ENCODE peak calls at places on chromosomes 2 and 18, in four cellular contexts. B, A, L and Q are unnamed samples.

GRCh38 chr18:32582455-32582854 is 111.8 kb upstream of the GAREM1 start:
- DNase-seq in A (no peak), B (no peak), L (no peak), Q (no peak)

GRCh38 chr2:102891261-102891660 is 129.4 kb downstream of the TMEM182 start:
- DNase-seq in B (no peak), L (no peak), A (no peak), Q (no peak)

GRCh38 chr2:15732341-15733077 is 140.8 kb downstream of the DDX1 start:
- DNase-seq in A (no peak), L (no peak), B (no peak), Q (no peak)

GRCh38 chr2:160220545-160221009 is 20.5 kb upstream of the ITGB6 start:
- DNase-seq in A (no peak), B (peak), L (no peak), Q (no peak)

GRCh38 chr2:50614056-50614455 is 417.9 kb downstream of the NRXN1 start:
- DNase-seq in A (no peak), L (no peak), B (no peak), Q (no peak)

GRCh38 chr2:230258483-230258882 is 32.9 kb downstream of the SP140 start:
- DNase-seq in L (no peak), A (no peak), B (no peak), Q (no peak)

GRCh38 chr18:41593276-41593675 is 361.8 kb upstream of the PIK3C3 start:
- DNase-seq in B (no peak), A (no peak), L (no peak), Q (no peak)

GRCh38 chr2:212722046-212722445 is 183.4 kb upstream of the ERBB4 start:
- DNase-seq in A (no peak), L (no peak), B (no peak), Q (no peak)

GRCh38 chr18:3283908-3284307 is 22.0 kb downstream of the MYL12B start:
- DNase-seq in A (peak), L (no peak), B (no peak), Q (peak)

GRCh38 chr2:26245810-26246209 is 1.1 kb downstream of the HADHB start:
- DNase-seq in B (no peak), L (no peak), A (no peak), Q (no peak)

GRCh38 chr2:203740741-203741363 is 34.4 kb downstream of the CD28 start:
- DNase-seq in A (no peak), L (no peak), B (no peak), Q (no peak)

GRCh38 chr18:73669299-73669698 is 478.3 kb downstream of the FBXO15 start:
- DNase-seq in L (no peak), A (no peak), B (no peak), Q (no peak)

GRCh38 chr2:203811491-203812221 is 55.9 kb upstream of the CTLA4 start:
- DNase-seq in A (no peak), B (peak), L (no peak), Q (no peak)

DNA sequence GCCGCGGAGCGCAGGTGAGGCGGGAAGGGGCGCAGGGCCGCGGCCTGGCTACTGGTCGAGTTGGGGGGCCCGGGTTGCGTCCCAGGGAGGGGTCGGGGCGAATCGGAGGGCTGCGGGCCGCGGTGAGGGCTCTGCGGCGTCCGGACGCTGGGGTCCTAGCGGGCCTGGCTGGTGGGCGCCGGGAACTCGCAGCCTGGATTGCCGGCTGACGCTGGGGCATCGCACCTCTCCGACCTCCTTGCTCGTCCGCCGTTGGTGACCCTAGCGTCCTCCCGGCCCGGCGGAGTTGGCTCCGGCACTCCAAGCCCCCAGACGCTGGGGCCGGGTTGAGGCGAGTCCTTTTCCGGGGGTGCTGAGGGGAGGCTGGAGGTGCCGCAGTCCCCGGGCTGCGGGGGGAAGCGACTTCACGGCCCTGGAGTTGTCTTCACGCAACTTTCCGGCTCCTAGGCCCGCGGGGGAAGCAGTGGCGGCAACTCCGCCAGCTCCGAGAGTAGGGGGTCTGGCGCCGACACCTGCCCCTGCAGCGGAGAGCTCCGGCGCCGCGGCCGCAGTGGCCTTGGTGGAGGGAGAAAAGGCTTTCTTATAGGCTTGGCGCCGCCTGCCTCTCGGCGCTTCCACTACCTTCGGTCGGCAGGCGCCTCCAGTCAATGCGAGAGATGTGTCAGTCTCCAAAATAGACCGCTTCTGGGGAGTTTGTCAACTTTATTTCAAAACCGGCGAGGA is 70.3 kb downstream of the HAUS1 start:
- DNase-seq in B (peak), A (peak), L (peak), Q (peak)
- TF ChIP-seq CTCF in B (no peak), A (peak), L (peak), Q (no peak)

GRCh38 chr2:193228276-193228675 is 1033.5 kb upstream of the TMEFF2 start:
- DNase-seq in L (peak), A (no peak), B (no peak), Q (no peak)
- TF ChIP-seq CTCF in L (peak), A (no peak), B (no peak), Q (no peak)

DNA sequence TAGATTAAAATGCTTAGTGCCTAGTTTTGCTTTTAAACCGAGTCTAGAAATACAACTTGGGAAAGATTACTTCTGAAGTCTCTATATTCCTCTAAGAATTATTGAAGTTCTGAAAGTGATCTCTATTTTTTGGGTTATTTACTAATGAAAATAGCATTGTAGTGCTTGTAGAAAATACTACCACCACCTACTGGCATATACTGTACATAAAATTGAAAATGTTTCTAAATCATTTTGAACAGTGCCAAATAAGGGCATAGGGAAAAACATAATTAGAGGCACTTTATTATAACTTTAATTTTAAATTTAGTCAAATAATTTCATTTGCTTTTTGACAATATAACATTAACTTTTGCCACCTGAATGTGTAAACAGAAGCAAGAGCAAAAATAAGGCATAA is 1399.6 kb upstream of the ZEB2 start:
- DNase-seq in A (no peak), B (no peak), L (no peak), Q (no peak)
- TF ChIP-seq CTCF in A (no peak), B (no peak), L (no peak), Q (no peak)

DNA sequence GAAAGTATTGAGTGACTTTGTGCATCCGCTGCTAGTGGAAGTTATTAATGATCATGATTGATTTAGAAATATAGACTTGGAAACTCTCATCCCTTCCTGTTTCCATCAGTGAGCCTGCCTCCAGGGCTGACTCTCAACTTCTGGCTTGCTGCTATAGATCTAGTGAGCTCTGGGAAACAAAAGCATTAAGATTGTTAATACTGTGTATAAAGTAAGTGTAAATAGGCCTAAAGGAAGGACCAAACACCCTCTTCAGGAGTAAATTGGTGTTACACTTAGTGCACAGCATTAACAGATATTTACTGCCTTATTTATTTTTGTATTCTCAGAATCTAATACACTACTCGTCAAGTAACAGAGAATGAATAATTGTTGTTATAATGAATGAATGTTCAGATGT is 285.6 kb downstream of the THSD7B start:
- DNase-seq in L (no peak), A (no peak), B (no peak), Q (no peak)
- TF ChIP-seq CTCF in L (peak), A (peak), B (no peak), Q (peak)

GRCh38 chr18:21391074-21391673 is 149.1 kb downstream of the GREB1L start:
- DNase-seq in A (no peak), B (no peak), L (no peak), Q (no peak)

GRCh38 chr18:21386523-21387240 is 144.7 kb downstream of the GREB1L start:
- DNase-seq in B (no peak), A (no peak), L (peak), Q (no peak)

GRCh38 chr18:21393986-21394385 is 152.0 kb downstream of the GREB1L start:
- DNase-seq in B (no peak), L (no peak), A (no peak), Q (no peak)

GRCh38 chr18:21389903-21390302 is 147.9 kb downstream of the GREB1L start:
- DNase-seq in L (no peak), A (no peak), B (no peak), Q (no peak)

DNA sequence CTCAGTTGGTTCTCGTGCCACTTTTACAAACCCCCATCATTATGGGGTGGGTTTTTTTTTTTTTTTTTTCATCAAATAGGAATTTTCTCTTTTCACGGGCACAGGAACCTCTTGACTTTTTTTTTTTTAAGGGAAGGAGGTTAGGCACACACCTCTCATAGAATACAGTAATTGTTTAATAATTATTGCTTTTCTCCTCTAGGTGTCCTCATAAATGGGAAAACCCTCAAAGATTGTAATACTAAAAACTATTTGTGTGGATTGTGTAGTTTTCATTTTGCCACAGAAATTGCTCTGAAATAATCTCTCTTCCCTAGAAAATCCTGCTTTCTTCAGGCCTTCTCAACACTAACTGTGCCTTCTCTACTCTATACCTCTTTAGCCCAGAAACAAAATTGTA is 147.3 kb downstream of the GREB1L start:
- DNase-seq in B (no peak), A (no peak), L (no peak), Q (no peak)
- TF ChIP-seq CTCF in B (no peak), A (no peak), L (no peak), Q (no peak)

DNA sequence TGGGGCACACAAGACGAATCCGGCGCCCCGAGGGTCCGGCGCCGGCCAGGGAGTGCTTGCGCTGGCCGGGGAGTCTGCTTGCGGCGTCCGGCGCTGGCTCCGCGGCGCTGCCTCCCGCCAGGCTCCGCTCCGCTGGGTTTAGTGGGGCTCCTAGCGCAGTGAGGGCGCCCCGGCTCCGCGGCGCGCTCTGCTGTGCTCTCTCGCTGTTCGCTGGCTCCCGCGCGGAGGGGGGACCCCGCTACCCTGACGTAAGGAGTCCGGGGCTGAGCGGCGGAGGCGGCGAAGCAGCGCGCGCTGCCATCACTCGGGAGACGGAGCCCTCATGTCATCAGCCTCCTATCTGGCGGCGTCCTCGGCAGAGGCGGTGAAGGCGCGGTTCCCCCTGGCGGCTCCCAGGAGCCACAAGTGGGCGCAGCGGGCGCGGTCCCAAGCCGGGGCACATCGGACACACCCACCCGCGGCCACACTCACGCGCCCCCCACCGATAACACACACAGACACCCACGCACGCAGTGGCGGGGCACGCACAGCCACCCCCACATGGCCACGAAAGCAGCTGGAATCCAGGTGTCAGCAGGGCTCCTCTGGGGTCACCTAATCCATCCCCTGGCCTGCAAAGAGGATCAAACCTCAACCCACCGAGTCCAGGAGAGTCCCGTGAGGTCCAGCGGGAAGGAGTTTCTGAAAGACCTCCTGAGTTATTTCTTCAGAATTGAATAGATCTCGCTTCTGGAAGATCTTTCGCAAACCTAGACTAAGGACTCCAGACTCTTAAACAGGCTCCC is at the start of gene C1QL2:
- DNase-seq in A (peak), L (peak), B (no peak), Q (peak)
- TF ChIP-seq CTCF in A (peak), L (peak), B (no peak), Q (no peak)

GRCh38 chr2:188902906-188903305 is 71.3 kb upstream of the COL3A1 start:
- DNase-seq in B (no peak), A (no peak), L (no peak), Q (no peak)
- TF ChIP-seq CTCF in B (no peak), A (no peak), L (no peak), Q (no peak)

GRCh38 chr18:9232977-9233376 is 96.4 kb downstream of the ANKRD12 start:
- DNase-seq in A (no peak), B (no peak), L (no peak), Q (no peak)

GRCh38 chr18:9234528-9234927 is 97.9 kb downstream of the ANKRD12 start:
- DNase-seq in B (no peak), L (no peak), A (no peak), Q (no peak)

GRCh38 chr18:9237982-9238381 is 96.6 kb upstream of the TWSG1 start:
- DNase-seq in L (no peak), A (no peak), B (no peak), Q (no peak)

GRCh38 chr18:9231852-9232476 is 95.4 kb downstream of the ANKRD12 start:
- DNase-seq in L (no peak), B (no peak), A (no peak), Q (no peak)

DNA sequence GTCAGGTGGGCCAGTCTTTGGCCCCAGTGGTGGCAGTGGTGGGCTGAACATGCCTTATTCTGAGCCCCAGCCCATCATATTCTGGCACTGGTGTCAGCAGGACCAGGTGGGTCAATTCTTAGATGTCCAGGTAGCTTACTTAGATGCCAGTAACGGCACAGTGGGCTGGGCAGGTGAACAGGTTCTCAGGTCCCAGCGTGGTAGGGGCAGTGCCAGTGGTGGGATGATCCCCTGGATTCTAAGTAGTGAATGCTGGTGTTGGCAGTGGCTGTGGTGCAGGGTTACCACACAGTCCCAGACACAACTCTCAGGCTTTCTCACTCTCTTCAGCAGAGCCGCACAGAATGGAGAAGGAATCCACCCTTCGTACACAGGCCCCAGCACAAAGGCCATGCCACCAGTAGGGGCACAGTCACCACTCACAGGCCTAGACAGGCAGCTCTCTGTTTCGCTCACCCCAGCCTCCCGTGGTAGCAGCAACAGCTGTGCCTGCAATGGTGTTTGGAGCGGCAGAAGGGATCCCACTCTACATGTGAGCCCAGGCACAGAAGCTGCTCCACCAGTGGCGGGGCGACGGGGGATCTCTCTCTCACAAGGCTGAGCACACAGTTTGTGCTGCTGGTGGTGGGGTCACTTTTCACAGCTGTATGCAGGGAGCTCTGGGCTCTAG is 97.3 kb downstream of the ANKRD12 start:
- DNase-seq in A (no peak), L (peak), B (no peak), Q (no peak)
- TF ChIP-seq CTCF in A (peak), L (peak), B (no peak), Q (no peak)